ENCODE peak calls at places on chromosomes 3 and 15, in ten cellular contexts. K is spleen; I is dermis microvascular lymphatic vessel endothelial cell; E is omental fat pad; R is endothelial cell; D is stimulated activated CD4-positive, alpha-beta T cell treated with anti-CD3 and anti-CD28 coated beads, Interleukin-4, amount 100 ng/mL, for 24 hours; B is amniotic stem cell; G is LoVo; J is neural crest cell; W is G401. M is an unnamed sample.
A peak's percentile ranks its signal among the peaks of the same experiment; 100 is the strongest.

GRCh38 chr15:78873796-78874761 is 1.4 kb downstream of the MORF4L1 start:
- DNase-seq in B (no peak), R (no peak), W (no peak), D (peak; percentile 30), J (no peak), E (no peak), I (peak; percentile 43), G (no peak), K (peak; percentile 81), M (peak; percentile 51)

GRCh38 chr3:145183261-145183660 is 977.7 kb downstream of the PLOD2 start:
- DNase-seq in R (no peak), J (no peak), D (no peak), G (no peak), K (no peak), W (no peak), E (no peak), B (no peak), I (no peak), M (no peak)

GRCh38 chr3:14451844-14452533 is 49.6 kb downstream of the SLC6A6 start:
- DNase-seq in W (no peak), I (peak; percentile 87), J (no peak), E (no peak), R (no peak), K (no peak), B (peak; percentile 68), G (peak; percentile 11), D (no peak), M (peak; percentile 96)

GRCh38 chr15:38613085-38613484 is 48.5 kb upstream of the RASGRP1 start:
- DNase-seq in B (no peak), E (no peak), I (no peak), J (no peak), D (no peak), R (no peak), K (no peak), W (no peak), G (no peak), M (no peak)

GRCh38 chr3:164460851-164461250 is 617.4 kb downstream of the SI start:
- DNase-seq in E (no peak), J (no peak), R (no peak), D (no peak), I (no peak), G (no peak), B (no peak), K (no peak), W (no peak), M (peak; percentile 52)

GRCh38 chr15:67838789-67839332 is 984 bp downstream of the RNU6-1 start:
- DNase-seq in J (no peak), K (peak; percentile 89), B (no peak), E (no peak), W (peak; percentile 71), G (peak; percentile 67), I (peak; percentile 41), R (peak; percentile 62), D (no peak), M (peak; percentile 60)

GRCh38 chr3:127822166-127822835 is at the start of gene MGLL:
- DNase-seq in I (peak; percentile 55), K (peak; percentile 82), G (no peak), J (peak; percentile 21), D (no peak), W (peak; percentile 67), B (no peak), E (no peak), R (peak; percentile 34), M (peak; percentile 76)

GRCh38 chr3:31142139-31142538 is 247.7 kb upstream of the GADL1 start:
- DNase-seq in R (no peak), G (no peak), K (no peak), J (no peak), W (no peak), D (no peak), E (no peak), B (no peak), I (no peak), M (no peak)

GRCh38 chr3:46442591-46443530 is 21.8 kb downstream of the LTF start:
- DNase-seq in D (peak; percentile 48), W (no peak), J (peak; percentile 40), K (no peak), E (no peak), B (no peak), G (no peak), I (no peak), R (peak; percentile 47), M (peak; percentile 47)

GRCh38 chr15:35505152-35505551 is 40.8 kb downstream of the DPH6 start:
- DNase-seq in G (no peak), B (no peak), E (no peak), J (no peak), W (peak; percentile 30), R (no peak), D (no peak), K (no peak), I (no peak), M (no peak)

GRCh38 chr3:117892431-117892841 is 1142.2 kb downstream of the IGSF11 start:
- DNase-seq in J (no peak), D (no peak), R (no peak), G (no peak), E (no peak), K (no peak), I (no peak), W (no peak), B (no peak), M (peak; percentile 27)

GRCh38 chr15:88986949-88987589 is 73.9 kb upstream of the MFGE8 start:
- DNase-seq in R (no peak), G (no peak), K (no peak), I (no peak), W (no peak), D (no peak), E (no peak), B (no peak), J (no peak), M (no peak)

GRCh38 chr3:172617976-172618375 is 92.9 kb downstream of the NCEH1 start:
- DNase-seq in G (no peak), W (no peak), B (no peak), K (no peak), D (no peak), R (no peak), J (no peak), I (no peak), E (no peak), M (no peak)

GRCh38 chr3:11145888-11146287 is 8.4 kb upstream of the HRH1 start:
- DNase-seq in K (no peak), E (no peak), B (peak; percentile 94), R (no peak), I (peak; percentile 89), D (no peak), J (no peak), G (peak; percentile 20), W (no peak), M (peak; percentile 80)

GRCh38 chr3:50811893-50812292 is 137.2 kb downstream of the DOCK3 start:
- DNase-seq in B (no peak), G (no peak), W (no peak), I (no peak), E (no peak), J (no peak), R (no peak), D (no peak), K (no peak), M (no peak)

GRCh38 chr15:50162988-50163718 is 18.8 kb upstream of the SLC27A2 start:
- DNase-seq in E (no peak), J (no peak), D (no peak), I (no peak), B (no peak), G (peak; percentile 72), W (no peak), K (no peak), R (no peak), M (no peak)

GRCh38 chr3:73479325-73479724 is 145.4 kb downstream of the PDZRN3 start:
- DNase-seq in R (no peak), I (no peak), D (no peak), J (no peak), E (no peak), B (no peak), K (no peak), G (no peak), W (no peak), M (no peak)

GRCh38 chr3:160163259-160163878 is 61.9 kb upstream of the C3orf80 start:
- DNase-seq in W (peak; percentile 41), J (no peak), R (no peak), E (no peak), I (peak; percentile 48), G (peak; percentile 14), D (no peak), K (no peak), B (no peak), M (peak; percentile 51)

GRCh38 chr3:115843206-115843605 is 219.9 kb downstream of the GAP43 start:
- DNase-seq in G (no peak), E (no peak), B (no peak), J (no peak), R (no peak), W (no peak), K (no peak), D (no peak), I (no peak), M (peak; percentile 57)

GRCh38 chr3:24137958-24138875 is 193.1 kb downstream of the NR1D2 start:
- DNase-seq in G (peak; percentile 46), D (no peak), R (no peak), K (no peak), J (no peak), E (no peak), I (peak; percentile 45), B (no peak), W (peak; percentile 32), M (no peak)

GRCh38 chr3:122890077-122890484 is 95.2 kb downstream of the SLC49A4 start:
- DNase-seq in J (no peak), B (no peak), W (peak; percentile 29), R (no peak), K (no peak), I (peak; percentile 29), E (no peak), D (no peak), G (peak; percentile 75), M (peak; percentile 4)

GRCh38 chr3:103385991-103386390 is 951.2 kb downstream of the ZPLD1 start:
- DNase-seq in W (no peak), K (no peak), G (no peak), I (no peak), D (no peak), E (no peak), R (no peak), J (no peak), B (no peak), M (no peak)

GRCh38 chr15:43872416-43873020 is 45.7 kb downstream of the WDR76 start:
- DNase-seq in E (no peak), W (peak; percentile 88), D (peak; percentile 12), K (no peak), B (peak; percentile 65), I (peak; percentile 82), R (peak; percentile 70), J (peak; percentile 50), G (peak; percentile 45), M (peak; percentile 80)

GRCh38 chr3:146972726-146973125 is 367.6 kb upstream of the PLSCR5 start:
- DNase-seq in B (peak; percentile 2), W (no peak), E (no peak), D (no peak), G (no peak), R (no peak), I (no peak), J (no peak), K (no peak), M (peak; percentile 48)

GRCh38 chr3:181919375-181919774 is 207.7 kb downstream of the SOX2 start:
- DNase-seq in W (no peak), R (no peak), K (no peak), E (no peak), D (no peak), B (no peak), J (no peak), G (no peak), I (no peak), M (no peak)

GRCh38 chr15:60137711-60138396 is 133.7 kb downstream of the FOXB1 start:
- DNase-seq in I (no peak), B (no peak), K (no peak), G (peak; percentile 46), J (no peak), D (no peak), W (no peak), E (no peak), R (no peak), M (peak; percentile 12)

GRCh38 chr15:49242820-49243219 is 72.8 kb downstream of the GALK2 start:
- DNase-seq in D (no peak), I (no peak), R (no peak), J (no peak), K (no peak), G (no peak), B (peak; percentile 43), W (no peak), E (no peak), M (peak; percentile 91)

GRCh38 chr3:25448750-25449684 is 21.0 kb downstream of the RARB start:
- DNase-seq in I (no peak), D (no peak), W (peak; percentile 77), G (peak; percentile 32), K (peak; percentile 74), R (no peak), B (peak; percentile 55), E (peak; percentile 32), J (no peak), M (peak; percentile 80)